ENCODE peak calls at places on chromosomes 7 and 10, in seven cellular contexts. S is IMR-90, J is mesendoderm, H is trophoblast cell, A is mesenchymal stem cell, Y is H9, E is H1. M is an unnamed sample.

GRCh38 chr10:103592186-103593021 is 98.9 kb downstream of the NEURL1 start:
- DNase-seq in Y (peak), A (peak), E (peak), H (peak), S (peak), J (peak), M (peak)

GRCh38 chr10:72375173-72375572 is 20.5 kb upstream of the DNAJB12 start:
- DNase-seq in E (no peak), S (peak), A (no peak), J (peak), Y (no peak), H (peak), M (no peak)

GRCh38 chr10:71368639-71369038 is 28.1 kb upstream of the CDH23 start:
- DNase-seq in A (no peak), S (no peak), E (no peak), J (no peak), Y (no peak), H (no peak), M (no peak)

GRCh38 chr7:68676789-68677535 is 921.3 kb upstream of the AUTS2 start:
- DNase-seq in H (no peak), A (no peak), E (no peak), J (no peak), S (no peak), Y (no peak), M (no peak)

GRCh38 chr7:41584746-41585145 is 118.1 kb downstream of the INHBA start:
- DNase-seq in J (no peak), S (peak), A (peak), E (no peak), H (peak), Y (no peak), M (no peak)

GRCh38 chr10:78977761-78978305 is 90.9 kb upstream of the ZMIZ1 start:
- DNase-seq in A (peak), S (peak), H (peak), J (peak), Y (no peak), E (no peak), M (no peak)

GRCh38 chr10:123429631-123430257 is 236.4 kb upstream of the GPR26 start:
- DNase-seq in J (no peak), H (peak), Y (no peak), A (no peak), E (no peak), S (no peak), M (no peak)

GRCh38 chr7:28784166-28784870 is 173.8 kb downstream of the TRIL start:
- DNase-seq in J (peak), H (no peak), E (no peak), S (peak), Y (no peak), A (peak), M (no peak)

GRCh38 chr10:118793545-118793944 is 38.8 kb upstream of the CACUL1 start:
- DNase-seq in S (no peak), J (no peak), Y (no peak), A (no peak), E (no peak), H (peak), M (no peak)

GRCh38 chr7:2169923-2170575 is 62.7 kb downstream of the MAD1L1 start:
- DNase-seq in E (no peak), Y (peak), H (peak), S (no peak), A (no peak), J (no peak), M (no peak)

GRCh38 chr10:132664407-132664806 is 121.5 kb downstream of the NKX6-2 start:
- DNase-seq in J (no peak), E (no peak), H (no peak), S (no peak), Y (no peak), A (no peak), M (no peak)

GRCh38 chr10:62025901-62026879 is 124.7 kb downstream of the ARID5B start:
- DNase-seq in H (no peak), J (no peak), A (peak), S (peak), Y (no peak), E (no peak), M (no peak)

GRCh38 chr10:9091515-9092093 is 1037.1 kb downstream of the GATA3 start:
- DNase-seq in J (no peak), E (no peak), A (no peak), Y (no peak), S (no peak), H (no peak), M (no peak)

GRCh38 chr10:120732643-120733313 is 118.4 kb upstream of the WDR11 start:
- DNase-seq in S (no peak), H (no peak), J (peak), E (no peak), Y (no peak), A (no peak), M (no peak)

GRCh38 chr10:81251457-81252115 is 623.4 kb upstream of the NRG3 start:
- DNase-seq in Y (peak), J (peak), S (no peak), A (no peak), E (peak), H (no peak), M (no peak)

GRCh38 chr7:36312064-36312914 is 77.4 kb upstream of the ANLN start:
- DNase-seq in A (no peak), Y (peak), S (no peak), E (no peak), H (no peak), J (peak), M (no peak)

GRCh38 chr10:126165865-126166264 is 222.4 kb downstream of the ADAM12 start:
- DNase-seq in H (no peak), A (no peak), J (no peak), S (no peak), Y (no peak), E (no peak), M (no peak)

GRCh38 chr10:132070724-132071123 is 5.0 kb downstream of the JAKMIP3 start:
- DNase-seq in E (no peak), J (no peak), Y (no peak), A (no peak), S (no peak), H (no peak), M (no peak)

GRCh38 chr10:122263971-122264370 is 7.1 kb upstream of the BTBD16 start:
- DNase-seq in H (peak), J (no peak), S (peak), E (no peak), A (peak), Y (no peak), M (no peak)

GRCh38 chr10:110305767-110306451 is 1.2 kb upstream of the SMNDC1 start:
- DNase-seq in Y (peak), H (peak), J (peak), S (peak), E (no peak), A (peak), M (peak)

GRCh38 chr7:71548746-71549145 is 416.8 kb downstream of the GALNT17 start:
- DNase-seq in H (no peak), Y (no peak), E (no peak), S (no peak), A (no peak), J (no peak), M (no peak)

GRCh38 chr10:60821661-60822060 is 43.4 kb downstream of the CDK1 start:
- DNase-seq in S (peak), E (no peak), J (no peak), Y (no peak), H (no peak), A (peak), M (no peak)

DNA sequence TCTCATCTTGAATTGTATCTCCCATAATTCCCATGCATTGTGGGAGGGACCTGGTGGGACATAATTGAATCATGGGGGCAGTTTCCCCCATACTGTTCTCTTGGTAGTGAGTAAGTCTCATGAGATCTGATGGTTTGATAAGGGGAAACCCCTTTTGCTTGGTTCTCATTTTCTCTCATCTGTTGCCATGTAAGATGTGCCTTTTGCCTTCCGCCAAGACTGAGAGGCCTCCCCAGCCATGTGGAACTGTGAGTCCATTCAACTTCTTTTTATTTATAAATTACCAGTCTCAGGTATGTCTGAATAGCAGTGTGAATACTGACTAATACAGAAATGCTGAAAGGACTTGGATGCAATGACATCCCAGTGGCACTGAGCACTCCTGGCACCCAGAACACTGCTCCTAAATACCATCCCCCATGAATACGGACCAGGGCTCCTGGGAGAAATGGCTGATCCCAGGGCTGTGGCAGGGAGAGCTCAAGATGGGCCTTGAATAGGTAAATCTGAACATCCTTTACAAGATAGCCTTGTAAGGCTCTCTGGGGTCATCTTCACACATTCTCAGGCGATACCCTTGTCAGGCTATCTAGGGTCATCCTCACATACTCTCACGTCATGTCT is 19.4 kb downstream of the ZFAND2A start:
- DNase-seq in E (no peak), H (no peak), S (no peak), Y (no peak), J (no peak), A (no peak), M (no peak)
- H3K23ac ChIP-seq in E (no peak), H (no peak), S (no peak), Y (no peak), J (no peak), A (no peak), M (no peak)

GRCh38 chr10:6053303-6053702 is 8.9 kb downstream of the IL2RA start:
- DNase-seq in J (no peak), H (no peak), S (no peak), A (no peak), Y (no peak), E (no peak), M (no peak)

GRCh38 chr10:6049031-6049400 is 13.2 kb downstream of the IL2RA start:
- DNase-seq in E (no peak), Y (no peak), S (no peak), A (no peak), H (no peak), J (no peak), M (no peak)

GRCh38 chr10:6052247-6053221 is 9.6 kb downstream of the IL2RA start:
- DNase-seq in E (no peak), A (no peak), H (no peak), Y (no peak), S (no peak), J (no peak), M (no peak)

GRCh38 chr10:6048281-6049030 is 13.7 kb downstream of the IL2RA start:
- DNase-seq in S (no peak), H (no peak), E (no peak), A (no peak), J (no peak), Y (no peak), M (no peak)

GRCh38 chr10:6050801-6051445 is 11.2 kb downstream of the IL2RA start:
- DNase-seq in A (peak), J (peak), S (peak), E (no peak), H (peak), Y (no peak), M (no peak)
- H3K23ac ChIP-seq in A (no peak), J (no peak), S (peak), E (no peak), H (no peak), Y (no peak), M (no peak)

DNA sequence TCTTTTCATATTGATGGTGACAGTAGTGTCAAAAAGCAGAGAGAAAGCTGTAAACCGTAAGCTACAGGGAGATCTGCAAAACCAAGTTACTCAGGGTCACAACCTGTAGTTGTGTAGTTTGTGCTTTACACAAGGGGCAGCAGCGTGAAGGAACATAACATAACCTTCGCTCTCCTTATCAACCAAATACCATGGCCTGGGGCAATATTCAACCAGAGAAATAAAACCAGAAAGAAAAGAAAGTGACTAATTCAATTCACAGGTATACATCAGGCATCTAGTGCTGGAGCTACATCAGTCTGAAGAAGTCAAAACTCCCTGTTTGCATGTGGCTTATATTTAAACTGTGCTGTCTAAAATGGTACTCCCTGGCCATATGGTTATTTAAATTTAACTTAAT is 224.3 kb downstream of the TWIST1 start:
- DNase-seq in Y (no peak), E (no peak), A (no peak), H (no peak), J (no peak), S (no peak), M (no peak)
- H3K23ac ChIP-seq in Y (no peak), E (no peak), A (no peak), H (no peak), J (no peak), S (no peak), M (no peak)

GRCh38 chr7:155681663-155682062 is 37.2 kb downstream of the RBM33 start:
- DNase-seq in Y (no peak), A (no peak), J (no peak), H (no peak), S (no peak), E (no peak), M (no peak)

GRCh38 chr7:155677688-155678087 is 33.2 kb downstream of the RBM33 start:
- DNase-seq in H (no peak), E (no peak), A (no peak), Y (no peak), J (no peak), S (no peak), M (no peak)

GRCh38 chr7:155682484-155682883 is 38.0 kb downstream of the RBM33 start:
- DNase-seq in J (no peak), Y (no peak), E (no peak), S (no peak), A (no peak), H (no peak), M (no peak)

GRCh38 chr7:155680864-155681263 is 36.4 kb downstream of the RBM33 start:
- DNase-seq in Y (no peak), A (no peak), S (no peak), H (no peak), E (no peak), J (peak), M (no peak)

GRCh38 chr7:155680124-155680523 is 35.7 kb downstream of the RBM33 start:
- DNase-seq in H (no peak), Y (no peak), J (no peak), A (no peak), E (no peak), S (no peak), M (no peak)
- H3K23ac ChIP-seq in H (no peak), Y (no peak), J (no peak), A (no peak), E (no peak), S (no peak), M (no peak)

GRCh38 chr7:76349313-76349885 is 9.4 kb downstream of the YWHAG start:
- DNase-seq in A (no peak), E (no peak), S (no peak), H (no peak), J (no peak), Y (no peak), M (no peak)
- H3K23ac ChIP-seq in A (no peak), E (no peak), S (no peak), H (no peak), J (no peak), Y (no peak), M (no peak)